ENCODE peak calls at places on chromosomes 5 and 9, in seven cellular contexts. T, A, B, K, N, E and I are unnamed samples.

GRCh38 chr5:103562453-103563157 is at the start of gene NUDT12:
- DNase-seq in N (peak; percentile 76), B (peak; percentile 87), E (peak; percentile 34), T (peak; percentile 80), A (peak; percentile 73), K (peak; percentile 63), I (peak; percentile 30)

GRCh38 chr9:2337602-2338001 is 284.0 kb upstream of the VLDLR start:
- DNase-seq in B (no peak), T (peak; percentile 50), E (no peak), A (peak; percentile 34), K (no peak), N (no peak), I (no peak)

GRCh38 chr5:137268646-137269045 is 230.5 kb downstream of the SPOCK1 start:
- DNase-seq in N (no peak), E (no peak), K (no peak), A (peak; percentile 13), T (no peak), B (no peak), I (no peak)

GRCh38 chr5:29023541-29023940 is 1985.2 kb upstream of the CDH9 start:
- DNase-seq in N (no peak), K (no peak), B (no peak), T (no peak), E (no peak), A (no peak), I (no peak)

GRCh38 chr5:145941677-145942130 is 5.3 kb downstream of the SH3RF2 start:
- DNase-seq in B (no peak), E (no peak), A (peak; percentile 61), K (no peak), T (no peak), N (no peak), I (peak; percentile 96)

GRCh38 chr9:16883586-16883985 is 13.1 kb upstream of the BNC2 start:
- DNase-seq in N (no peak), B (no peak), A (peak; percentile 49), T (no peak), K (no peak), E (no peak), I (no peak)

GRCh38 chr9:79470957-79471356 is 100.8 kb upstream of the TLE4 start:
- DNase-seq in A (peak; percentile 14), E (no peak), N (no peak), B (no peak), T (no peak), K (no peak), I (peak; percentile 42)

GRCh38 chr5:138170299-138170698 is 8.1 kb downstream of the BRD8 start:
- DNase-seq in A (no peak), B (no peak), N (no peak), K (no peak), E (no peak), T (no peak), I (no peak)

GRCh38 chr5:120449501-120449900 is 14.6 kb upstream of the PRR16 start:
- DNase-seq in T (no peak), B (no peak), K (no peak), A (no peak), E (no peak), N (no peak), I (no peak)

GRCh38 chr9:32644698-32645097 is 9.2 kb upstream of the TAF1L start:
- DNase-seq in A (peak; percentile 61), T (peak; percentile 93), K (no peak), N (no peak), E (peak; percentile 10), B (no peak), I (peak; percentile 95)

GRCh38 chr5:110478899-110479298 is 247.6 kb downstream of the TMEM232 start:
- DNase-seq in B (no peak), N (no peak), E (peak; percentile 71), A (peak; percentile 90), T (peak; percentile 77), K (no peak), I (peak; percentile 44)

GRCh38 chr9:134492281-134492691 is 149.3 kb upstream of the COL5A1 start:
- DNase-seq in E (peak; percentile 95), K (no peak), A (peak; percentile 100), B (no peak), T (peak; percentile 98), N (no peak), I (no peak)

GRCh38 chr9:134781895-134782294 is 98.7 kb upstream of the FCN2 start:
- DNase-seq in K (peak; percentile 60), T (no peak), E (no peak), N (no peak), B (no peak), A (no peak), I (no peak)

GRCh38 chr9:95936579-95937075 is 61.1 kb downstream of the ERCC6L2 start:
- DNase-seq in N (no peak), B (no peak), A (no peak), K (no peak), E (no peak), T (no peak), I (no peak)

GRCh38 chr5:154309805-154310204 is 119.3 kb downstream of the GALNT10 start:
- DNase-seq in K (no peak), T (peak; percentile 24), N (no peak), E (no peak), A (peak; percentile 35), B (no peak), I (peak; percentile 44)

GRCh38 chr5:93163010-93163663 is 417.9 kb downstream of the NR2F1-AS1 start:
- DNase-seq in T (peak; percentile 86), B (no peak), N (peak; percentile 20), A (peak; percentile 84), E (peak; percentile 57), K (no peak), I (peak; percentile 92)

GRCh38 chr5:60487466-60487865 is 212.5 kb downstream of the DEPDC1B start:
- DNase-seq in K (no peak), E (no peak), N (no peak), A (no peak), T (no peak), B (no peak), I (no peak)

GRCh38 chr5:65341835-65342234 is 139.9 kb downstream of the ADAMTS6 start:
- DNase-seq in N (no peak), K (no peak), A (no peak), T (no peak), B (no peak), E (no peak), I (no peak)